ENCODE peak calls at places on chromosomes 13 and 19, in eight cellular contexts. One of them, this sample, is unnamed.

GRCh38 chr13:110179858-110180156 is 127.2 kb downstream of the COL4A1 start:
- DNase-seq in stimulated activated CD4-positive, alpha-beta T cell treated with anti-CD3 and anti-CD28 coated beads, Interleukin-2, amount 100 ng/mL, for 48 hours: no peak
- DNase-seq in DMS53: no peak
- DNase-seq in activated T-cell treated with anti-CD3 and anti-CD28 coated beads for 1 hour: no peak
- DNase-seq in mucosa of descending colon: no peak
- DNase-seq in kidney glomerular epithelial cell: no peak
- DNase-seq in pancreas: no peak
- DNase-seq in kidney tubule cell: no peak
- DNase-seq in this sample: no peak

GRCh38 chr13:107730835-107731234 is 484.5 kb downstream of the LIG4 start:
- DNase-seq in stimulated activated CD4-positive, alpha-beta T cell treated with anti-CD3 and anti-CD28 coated beads, Interleukin-2, amount 100 ng/mL, for 48 hours: no peak
- DNase-seq in DMS53: no peak
- DNase-seq in activated T-cell treated with anti-CD3 and anti-CD28 coated beads for 1 hour: no peak
- DNase-seq in mucosa of descending colon: no peak
- DNase-seq in kidney glomerular epithelial cell: peak
- DNase-seq in pancreas: no peak
- DNase-seq in kidney tubule cell: no peak
- DNase-seq in this sample: no peak

GRCh38 chr19:35268546-35269424 is at the start of gene USF2:
- DNase-seq in stimulated activated CD4-positive, alpha-beta T cell treated with anti-CD3 and anti-CD28 coated beads, Interleukin-2, amount 100 ng/mL, for 48 hours: peak
- DNase-seq in DMS53: peak
- DNase-seq in activated T-cell treated with anti-CD3 and anti-CD28 coated beads for 1 hour: peak
- DNase-seq in mucosa of descending colon: peak
- DNase-seq in kidney glomerular epithelial cell: no peak
- DNase-seq in pancreas: peak
- DNase-seq in kidney tubule cell: peak
- DNase-seq in this sample: peak

GRCh38 chr13:33322965-33323668 is 37.6 kb upstream of the STARD13 start:
- DNase-seq in stimulated activated CD4-positive, alpha-beta T cell treated with anti-CD3 and anti-CD28 coated beads, Interleukin-2, amount 100 ng/mL, for 48 hours: no peak
- DNase-seq in DMS53: no peak
- DNase-seq in activated T-cell treated with anti-CD3 and anti-CD28 coated beads for 1 hour: no peak
- DNase-seq in mucosa of descending colon: no peak
- DNase-seq in kidney glomerular epithelial cell: no peak
- DNase-seq in pancreas: no peak
- DNase-seq in kidney tubule cell: no peak
- DNase-seq in this sample: no peak

GRCh38 chr19:42129399-42130253 is 2.6 kb downstream of the POU2F2 start:
- DNase-seq in stimulated activated CD4-positive, alpha-beta T cell treated with anti-CD3 and anti-CD28 coated beads, Interleukin-2, amount 100 ng/mL, for 48 hours: no peak
- DNase-seq in DMS53: no peak
- DNase-seq in activated T-cell treated with anti-CD3 and anti-CD28 coated beads for 1 hour: no peak
- DNase-seq in mucosa of descending colon: peak
- DNase-seq in kidney glomerular epithelial cell: no peak
- DNase-seq in pancreas: no peak
- DNase-seq in kidney tubule cell: no peak
- DNase-seq in this sample: peak

GRCh38 chr13:49062297-49062896 is 86.7 kb downstream of the FNDC3A start:
- DNase-seq in stimulated activated CD4-positive, alpha-beta T cell treated with anti-CD3 and anti-CD28 coated beads, Interleukin-2, amount 100 ng/mL, for 48 hours: no peak
- DNase-seq in DMS53: no peak
- DNase-seq in activated T-cell treated with anti-CD3 and anti-CD28 coated beads for 1 hour: no peak
- DNase-seq in mucosa of descending colon: no peak
- DNase-seq in kidney glomerular epithelial cell: no peak
- DNase-seq in pancreas: no peak
- DNase-seq in kidney tubule cell: peak
- DNase-seq in this sample: no peak

GRCh38 chr13:55013051-55013450 is 1984.4 kb downstream of the OLFM4 start:
- DNase-seq in stimulated activated CD4-positive, alpha-beta T cell treated with anti-CD3 and anti-CD28 coated beads, Interleukin-2, amount 100 ng/mL, for 48 hours: no peak
- DNase-seq in DMS53: no peak
- DNase-seq in activated T-cell treated with anti-CD3 and anti-CD28 coated beads for 1 hour: no peak
- DNase-seq in mucosa of descending colon: no peak
- DNase-seq in kidney glomerular epithelial cell: no peak
- DNase-seq in pancreas: no peak
- DNase-seq in kidney tubule cell: no peak
- DNase-seq in this sample: no peak

GRCh38 chr13:87244256-87244870 is 426.8 kb upstream of the SLITRK5 start:
- DNase-seq in stimulated activated CD4-positive, alpha-beta T cell treated with anti-CD3 and anti-CD28 coated beads, Interleukin-2, amount 100 ng/mL, for 48 hours: no peak
- DNase-seq in DMS53: no peak
- DNase-seq in activated T-cell treated with anti-CD3 and anti-CD28 coated beads for 1 hour: no peak
- DNase-seq in mucosa of descending colon: no peak
- DNase-seq in kidney glomerular epithelial cell: no peak
- DNase-seq in pancreas: no peak
- DNase-seq in kidney tubule cell: no peak
- DNase-seq in this sample: no peak

GRCh38 chr13:29802621-29803020 is 47.8 kb downstream of the UBL3 start:
- DNase-seq in stimulated activated CD4-positive, alpha-beta T cell treated with anti-CD3 and anti-CD28 coated beads, Interleukin-2, amount 100 ng/mL, for 48 hours: no peak
- DNase-seq in DMS53: no peak
- DNase-seq in activated T-cell treated with anti-CD3 and anti-CD28 coated beads for 1 hour: no peak
- DNase-seq in mucosa of descending colon: no peak
- DNase-seq in kidney glomerular epithelial cell: no peak
- DNase-seq in pancreas: no peak
- DNase-seq in kidney tubule cell: no peak
- DNase-seq in this sample: no peak

GRCh38 chr13:41960195-41960699 is 662 bp downstream of the VWA8 start:
- DNase-seq in stimulated activated CD4-positive, alpha-beta T cell treated with anti-CD3 and anti-CD28 coated beads, Interleukin-2, amount 100 ng/mL, for 48 hours: no peak
- DNase-seq in DMS53: peak
- DNase-seq in activated T-cell treated with anti-CD3 and anti-CD28 coated beads for 1 hour: no peak
- DNase-seq in mucosa of descending colon: no peak
- DNase-seq in kidney glomerular epithelial cell: peak
- DNase-seq in pancreas: no peak
- DNase-seq in kidney tubule cell: peak
- DNase-seq in this sample: no peak

GRCh38 chr19:50417850-50418185 is 920 bp upstream of the SPIB start:
- DNase-seq in stimulated activated CD4-positive, alpha-beta T cell treated with anti-CD3 and anti-CD28 coated beads, Interleukin-2, amount 100 ng/mL, for 48 hours: no peak
- DNase-seq in DMS53: no peak
- DNase-seq in activated T-cell treated with anti-CD3 and anti-CD28 coated beads for 1 hour: no peak
- DNase-seq in mucosa of descending colon: no peak
- DNase-seq in kidney glomerular epithelial cell: no peak
- DNase-seq in pancreas: no peak
- DNase-seq in kidney tubule cell: no peak
- DNase-seq in this sample: no peak

GRCh38 chr13:45690636-45691035 is 11.5 kb upstream of the CBY2 start:
- DNase-seq in stimulated activated CD4-positive, alpha-beta T cell treated with anti-CD3 and anti-CD28 coated beads, Interleukin-2, amount 100 ng/mL, for 48 hours: no peak
- DNase-seq in DMS53: no peak
- DNase-seq in activated T-cell treated with anti-CD3 and anti-CD28 coated beads for 1 hour: no peak
- DNase-seq in mucosa of descending colon: no peak
- DNase-seq in kidney glomerular epithelial cell: no peak
- DNase-seq in pancreas: no peak
- DNase-seq in kidney tubule cell: no peak
- DNase-seq in this sample: no peak

GRCh38 chr19:54456423-54457373 is 6.9 kb downstream of the LENG9 start:
- DNase-seq in stimulated activated CD4-positive, alpha-beta T cell treated with anti-CD3 and anti-CD28 coated beads, Interleukin-2, amount 100 ng/mL, for 48 hours: no peak
- DNase-seq in DMS53: no peak
- DNase-seq in activated T-cell treated with anti-CD3 and anti-CD28 coated beads for 1 hour: no peak
- DNase-seq in mucosa of descending colon: peak
- DNase-seq in kidney glomerular epithelial cell: no peak
- DNase-seq in pancreas: peak
- DNase-seq in kidney tubule cell: no peak
- DNase-seq in this sample: no peak

GRCh38 chr19:12664406-12665280 is 1.9 kb downstream of the MAN2B1 start:
- DNase-seq in stimulated activated CD4-positive, alpha-beta T cell treated with anti-CD3 and anti-CD28 coated beads, Interleukin-2, amount 100 ng/mL, for 48 hours: no peak
- DNase-seq in DMS53: peak
- DNase-seq in activated T-cell treated with anti-CD3 and anti-CD28 coated beads for 1 hour: no peak
- DNase-seq in mucosa of descending colon: peak
- DNase-seq in kidney glomerular epithelial cell: no peak
- DNase-seq in pancreas: no peak
- DNase-seq in kidney tubule cell: no peak
- DNase-seq in this sample: no peak

GRCh38 chr19:46296722-46297431 is at the start of gene HIF3A:
- DNase-seq in stimulated activated CD4-positive, alpha-beta T cell treated with anti-CD3 and anti-CD28 coated beads, Interleukin-2, amount 100 ng/mL, for 48 hours: no peak
- DNase-seq in DMS53: no peak
- DNase-seq in activated T-cell treated with anti-CD3 and anti-CD28 coated beads for 1 hour: no peak
- DNase-seq in mucosa of descending colon: peak
- DNase-seq in kidney glomerular epithelial cell: no peak
- DNase-seq in pancreas: peak
- DNase-seq in kidney tubule cell: no peak
- DNase-seq in this sample: peak

GRCh38 chr13:96822900-96823299 is 171.4 kb downstream of the OXGR1 start:
- DNase-seq in stimulated activated CD4-positive, alpha-beta T cell treated with anti-CD3 and anti-CD28 coated beads, Interleukin-2, amount 100 ng/mL, for 48 hours: no peak
- DNase-seq in DMS53: peak
- DNase-seq in activated T-cell treated with anti-CD3 and anti-CD28 coated beads for 1 hour: no peak
- DNase-seq in mucosa of descending colon: no peak
- DNase-seq in kidney glomerular epithelial cell: no peak
- DNase-seq in pancreas: no peak
- DNase-seq in kidney tubule cell: peak
- DNase-seq in this sample: no peak

GRCh38 chr19:45780146-45780447 is 2.2 kb downstream of the DMPK start:
- DNase-seq in stimulated activated CD4-positive, alpha-beta T cell treated with anti-CD3 and anti-CD28 coated beads, Interleukin-2, amount 100 ng/mL, for 48 hours: no peak
- DNase-seq in DMS53: no peak
- DNase-seq in activated T-cell treated with anti-CD3 and anti-CD28 coated beads for 1 hour: no peak
- DNase-seq in mucosa of descending colon: no peak
- DNase-seq in kidney glomerular epithelial cell: no peak
- DNase-seq in pancreas: no peak
- DNase-seq in kidney tubule cell: no peak
- DNase-seq in this sample: no peak

GRCh38 chr19:5867201-5868136 is 2.9 kb downstream of the FUT5 start:
- DNase-seq in stimulated activated CD4-positive, alpha-beta T cell treated with anti-CD3 and anti-CD28 coated beads, Interleukin-2, amount 100 ng/mL, for 48 hours: no peak
- DNase-seq in DMS53: no peak
- DNase-seq in activated T-cell treated with anti-CD3 and anti-CD28 coated beads for 1 hour: no peak
- DNase-seq in mucosa of descending colon: no peak
- DNase-seq in kidney glomerular epithelial cell: no peak
- DNase-seq in pancreas: no peak
- DNase-seq in kidney tubule cell: no peak
- DNase-seq in this sample: no peak

GRCh38 chr19:35995655-35995993 is 636 bp downstream of the SDHAF1 start:
- DNase-seq in stimulated activated CD4-positive, alpha-beta T cell treated with anti-CD3 and anti-CD28 coated beads, Interleukin-2, amount 100 ng/mL, for 48 hours: peak
- DNase-seq in DMS53: peak
- DNase-seq in activated T-cell treated with anti-CD3 and anti-CD28 coated beads for 1 hour: no peak
- DNase-seq in mucosa of descending colon: peak
- DNase-seq in kidney glomerular epithelial cell: no peak
- DNase-seq in pancreas: peak
- DNase-seq in kidney tubule cell: peak
- DNase-seq in this sample: peak

GRCh38 chr13:98454389-98454881 is 122.5 kb downstream of the STK24 start:
- DNase-seq in stimulated activated CD4-positive, alpha-beta T cell treated with anti-CD3 and anti-CD28 coated beads, Interleukin-2, amount 100 ng/mL, for 48 hours: no peak
- DNase-seq in DMS53: no peak
- DNase-seq in activated T-cell treated with anti-CD3 and anti-CD28 coated beads for 1 hour: no peak
- DNase-seq in mucosa of descending colon: no peak
- DNase-seq in kidney glomerular epithelial cell: peak
- DNase-seq in pancreas: no peak
- DNase-seq in kidney tubule cell: peak
- DNase-seq in this sample: no peak

GRCh38 chr13:33838567-33839131 is 20.7 kb downstream of the RFC3 start:
- DNase-seq in stimulated activated CD4-positive, alpha-beta T cell treated with anti-CD3 and anti-CD28 coated beads, Interleukin-2, amount 100 ng/mL, for 48 hours: no peak
- DNase-seq in DMS53: no peak
- DNase-seq in activated T-cell treated with anti-CD3 and anti-CD28 coated beads for 1 hour: no peak
- DNase-seq in mucosa of descending colon: no peak
- DNase-seq in kidney glomerular epithelial cell: no peak
- DNase-seq in pancreas: no peak
- DNase-seq in kidney tubule cell: no peak
- DNase-seq in this sample: no peak

GRCh38 chr13:71866173-71867091 is 572 bp downstream of the DACH1 start:
- DNase-seq in stimulated activated CD4-positive, alpha-beta T cell treated with anti-CD3 and anti-CD28 coated beads, Interleukin-2, amount 100 ng/mL, for 48 hours: no peak
- DNase-seq in DMS53: peak
- DNase-seq in activated T-cell treated with anti-CD3 and anti-CD28 coated beads for 1 hour: no peak
- DNase-seq in mucosa of descending colon: peak
- DNase-seq in kidney glomerular epithelial cell: no peak
- DNase-seq in pancreas: peak
- DNase-seq in kidney tubule cell: peak
- DNase-seq in this sample: no peak

GRCh38 chr13:35672611-35673010 is 196.1 kb upstream of the MAB21L1 start:
- DNase-seq in stimulated activated CD4-positive, alpha-beta T cell treated with anti-CD3 and anti-CD28 coated beads, Interleukin-2, amount 100 ng/mL, for 48 hours: no peak
- DNase-seq in DMS53: no peak
- DNase-seq in activated T-cell treated with anti-CD3 and anti-CD28 coated beads for 1 hour: no peak
- DNase-seq in mucosa of descending colon: no peak
- DNase-seq in kidney glomerular epithelial cell: no peak
- DNase-seq in pancreas: no peak
- DNase-seq in kidney tubule cell: no peak
- DNase-seq in this sample: no peak

GRCh38 chr19:40348961-40349507 is 539 bp downstream of the PLD3 start:
- DNase-seq in stimulated activated CD4-positive, alpha-beta T cell treated with anti-CD3 and anti-CD28 coated beads, Interleukin-2, amount 100 ng/mL, for 48 hours: peak
- DNase-seq in DMS53: peak
- DNase-seq in activated T-cell treated with anti-CD3 and anti-CD28 coated beads for 1 hour: no peak
- DNase-seq in mucosa of descending colon: no peak
- DNase-seq in kidney glomerular epithelial cell: no peak
- DNase-seq in pancreas: no peak
- DNase-seq in kidney tubule cell: peak
- DNase-seq in this sample: no peak

GRCh38 chr13:110347088-110347487 is 40.0 kb downstream of the COL4A2 start:
- DNase-seq in stimulated activated CD4-positive, alpha-beta T cell treated with anti-CD3 and anti-CD28 coated beads, Interleukin-2, amount 100 ng/mL, for 48 hours: no peak
- DNase-seq in DMS53: no peak
- DNase-seq in activated T-cell treated with anti-CD3 and anti-CD28 coated beads for 1 hour: no peak
- DNase-seq in mucosa of descending colon: no peak
- DNase-seq in kidney glomerular epithelial cell: no peak
- DNase-seq in pancreas: no peak
- DNase-seq in kidney tubule cell: no peak
- DNase-seq in this sample: no peak

GRCh38 chr19:4373601-4374441 is 26.5 kb downstream of the SH3GL1 start:
- DNase-seq in stimulated activated CD4-positive, alpha-beta T cell treated with anti-CD3 and anti-CD28 coated beads, Interleukin-2, amount 100 ng/mL, for 48 hours: no peak
- DNase-seq in DMS53: no peak
- DNase-seq in activated T-cell treated with anti-CD3 and anti-CD28 coated beads for 1 hour: no peak
- DNase-seq in mucosa of descending colon: peak
- DNase-seq in kidney glomerular epithelial cell: no peak
- DNase-seq in pancreas: no peak
- DNase-seq in kidney tubule cell: peak
- DNase-seq in this sample: no peak

GRCh38 chr19:12847159-12848139 is 9.1 kb downstream of the MAST1 start:
- DNase-seq in stimulated activated CD4-positive, alpha-beta T cell treated with anti-CD3 and anti-CD28 coated beads, Interleukin-2, amount 100 ng/mL, for 48 hours: peak
- DNase-seq in DMS53: peak
- DNase-seq in activated T-cell treated with anti-CD3 and anti-CD28 coated beads for 1 hour: peak
- DNase-seq in mucosa of descending colon: peak
- DNase-seq in kidney glomerular epithelial cell: peak
- DNase-seq in pancreas: peak
- DNase-seq in kidney tubule cell: peak
- DNase-seq in this sample: peak

This sample was measured in lung.